ENCODE peak calls at places on chromosome 19, in four cellular contexts. One of them, this sample, is unnamed.

GRCh38 chr19:7224205-7224833 is 69.9 kb downstream of the INSR start:
- DNase-seq in HepG2: peak; percentile 67
- DNase-seq in H1: no peak
- DNase-seq in GM12878: no peak
- DNase-seq in this sample: no peak

GRCh38 chr19:11444059-11444458 is 8.6 kb downstream of the PRKCSH start:
- DNase-seq in HepG2: no peak
- DNase-seq in H1: no peak
- DNase-seq in GM12878: no peak
- DNase-seq in this sample: no peak

GRCh38 chr19:9936151-9937000 is at the start of gene OLFM2:
- DNase-seq in HepG2: no peak
- DNase-seq in H1: no peak
- DNase-seq in GM12878: no peak
- DNase-seq in this sample: peak; percentile 69

GRCh38 chr19:35209646-35210045 is 18.9 kb downstream of the FAM187B start:
- DNase-seq in HepG2: no peak
- DNase-seq in H1: no peak
- DNase-seq in GM12878: no peak
- DNase-seq in this sample: no peak

GRCh38 chr19:53660584-53660983 is 28.8 kb downstream of the DPRX start:
- DNase-seq in HepG2: no peak
- DNase-seq in H1: no peak
- DNase-seq in GM12878: no peak
- DNase-seq in this sample: no peak

GRCh38 chr19:748274-748598 is 2.7 kb upstream of the MISP start:
- DNase-seq in HepG2: no peak
- DNase-seq in H1: no peak
- DNase-seq in GM12878: no peak
- DNase-seq in this sample: peak; percentile 41

GRCh38 chr19:10644351-10645007 is 9.7 kb upstream of the ILF3 start:
- DNase-seq in HepG2: peak; percentile 74
- DNase-seq in H1: peak; percentile 68
- DNase-seq in GM12878: no peak
- DNase-seq in this sample: peak; percentile 91

GRCh38 chr19:40776364-40776763 is 1.0 kb downstream of the MIA start:
- DNase-seq in HepG2: no peak
- DNase-seq in H1: no peak
- DNase-seq in GM12878: no peak
- DNase-seq in this sample: no peak

GRCh38 chr19:2095338-2095938 is 688 bp downstream of the MOB3A start:
- DNase-seq in HepG2: no peak
- DNase-seq in H1: no peak
- DNase-seq in GM12878: no peak
- DNase-seq in this sample: peak; percentile 16

GRCh38 chr19:46441775-46442332 is 13.1 kb upstream of the PNMA8C start:
- DNase-seq in HepG2: no peak
- DNase-seq in H1: no peak
- DNase-seq in GM12878: no peak
- DNase-seq in this sample: no peak

GRCh38 chr19:45874620-45874966 is 10.5 kb downstream of the FOXA3 start:
- DNase-seq in HepG2: peak; percentile 54
- DNase-seq in H1: no peak
- DNase-seq in GM12878: no peak
- DNase-seq in this sample: no peak

GRCh38 chr19:28632357-28633076 is 580.4 kb downstream of the UQCRFS1 start:
- DNase-seq in HepG2: no peak
- DNase-seq in H1: no peak
- DNase-seq in GM12878: no peak
- DNase-seq in this sample: no peak

GRCh38 chr19:21698215-21698614 is 69.2 kb downstream of the ZNF100 start:
- DNase-seq in HepG2: peak; percentile 4
- DNase-seq in H1: no peak
- DNase-seq in GM12878: no peak
- DNase-seq in this sample: no peak

GRCh38 chr19:10835089-10835753 is 791 bp downstream of the TMED1 start:
- DNase-seq in HepG2: no peak
- DNase-seq in H1: no peak
- DNase-seq in GM12878: no peak
- DNase-seq in this sample: peak; percentile 99

GRCh38 chr19:1819211-1819975 is 7.3 kb upstream of the ATP8B3 start:
- DNase-seq in HepG2: no peak
- DNase-seq in H1: no peak
- DNase-seq in GM12878: no peak
- DNase-seq in this sample: no peak

GRCh38 chr19:42115219-42115618 is 17.0 kb downstream of the POU2F2 start:
- DNase-seq in HepG2: no peak
- DNase-seq in H1: no peak
- DNase-seq in GM12878: no peak
- DNase-seq in this sample: no peak

GRCh38 chr19:46471778-46472543 is 598 bp upstream of the PNMA8A start:
- DNase-seq in HepG2: no peak
- DNase-seq in H1: no peak
- DNase-seq in GM12878: no peak
- DNase-seq in this sample: no peak

GRCh38 chr19:44202470-44202869 is 9.9 kb upstream of the ZNF227 start:
- DNase-seq in HepG2: no peak
- DNase-seq in H1: no peak
- DNase-seq in GM12878: no peak
- DNase-seq in this sample: no peak

GRCh38 chr19:35029737-35030256 is 473 bp upstream of the SCN1B start:
- DNase-seq in HepG2: no peak
- DNase-seq in H1: no peak
- DNase-seq in GM12878: no peak
- DNase-seq in this sample: no peak

GRCh38 chr19:49681830-49682229 is 4.8 kb downstream of the PRMT1 start:
- DNase-seq in HepG2: no peak
- DNase-seq in H1: no peak
- DNase-seq in GM12878: no peak
- DNase-seq in this sample: no peak

GRCh38 chr19:53538378-53539109 is 599 bp downstream of the ZNF331 start:
- DNase-seq in HepG2: no peak
- DNase-seq in H1: no peak
- DNase-seq in GM12878: no peak
- DNase-seq in this sample: no peak

GRCh38 chr19:50358483-50359431 is 6.7 kb downstream of the NAPSA start:
- DNase-seq in HepG2: no peak
- DNase-seq in H1: no peak
- DNase-seq in GM12878: peak; percentile 48
- DNase-seq in this sample: peak; percentile 96

GRCh38 chr19:32174386-32175113 is 170.9 kb upstream of the ZNF507 start:
- DNase-seq in HepG2: no peak
- DNase-seq in H1: no peak
- DNase-seq in GM12878: no peak
- DNase-seq in this sample: no peak

DNA sequence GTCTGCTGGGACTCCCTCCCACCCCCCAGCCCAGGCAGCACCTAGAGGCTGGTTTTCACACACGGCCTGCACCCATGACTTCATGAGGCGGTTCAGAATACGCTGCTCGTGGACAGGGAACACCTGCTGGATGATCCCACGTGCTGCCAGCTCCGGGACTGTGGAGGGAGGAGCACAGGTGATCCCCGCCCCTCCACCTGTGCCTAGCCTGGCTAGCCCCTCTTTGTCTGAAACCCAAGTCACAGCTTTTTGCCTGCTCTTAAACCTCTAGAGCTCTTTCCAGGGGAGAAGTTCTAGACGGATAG is 3.4 kb downstream of the ANO8 start:
- DNase-seq in HepG2: no peak
- DNase-seq in H1: no peak
- DNase-seq in GM12878: no peak
- DNase-seq in this sample: no peak
- TF ChIP-seq CBX5 in HepG2: no peak
- TF ChIP-seq CBX5 in H1: no peak
- TF ChIP-seq CBX5 in GM12878: no peak
- TF ChIP-seq CBX5 in this sample: no peak

GRCh38 chr19:13089139-13089856 is 13.4 kb downstream of the LYL1 start:
- DNase-seq in HepG2: peak; percentile 30
- DNase-seq in H1: no peak
- DNase-seq in GM12878: no peak
- DNase-seq in this sample: peak; percentile 64
- TF ChIP-seq CBX5 in HepG2: no peak
- TF ChIP-seq CBX5 in H1: no peak
- TF ChIP-seq CBX5 in GM12878: no peak
- TF ChIP-seq CBX5 in this sample: no peak

GRCh38 chr19:51552996-51553725 is 17.9 kb upstream of the ZNF175 start:
- DNase-seq in HepG2: peak; percentile 39
- DNase-seq in H1: peak; percentile 82
- DNase-seq in GM12878: no peak
- DNase-seq in this sample: peak; percentile 90
- TF ChIP-seq CBX5 in HepG2: peak; percentile 35
- TF ChIP-seq CBX5 in H1: no peak
- TF ChIP-seq CBX5 in GM12878: no peak
- TF ChIP-seq CBX5 in this sample: peak; percentile 50

GRCh38 chr19:15448778-15449619 is 757 bp downstream of the WIZ start:
- DNase-seq in HepG2: no peak
- DNase-seq in H1: no peak
- DNase-seq in GM12878: no peak
- DNase-seq in this sample: no peak
- TF ChIP-seq CBX5 in HepG2: no peak
- TF ChIP-seq CBX5 in H1: no peak
- TF ChIP-seq CBX5 in GM12878: no peak
- TF ChIP-seq CBX5 in this sample: no peak

GRCh38 chr19:18254546-18255500 is 19.4 kb downstream of the IQCN start:
- DNase-seq in HepG2: no peak
- DNase-seq in H1: no peak
- DNase-seq in GM12878: no peak
- DNase-seq in this sample: no peak
- TF ChIP-seq CBX5 in HepG2: no peak
- TF ChIP-seq CBX5 in H1: no peak
- TF ChIP-seq CBX5 in GM12878: no peak
- TF ChIP-seq CBX5 in this sample: no peak

DNA sequence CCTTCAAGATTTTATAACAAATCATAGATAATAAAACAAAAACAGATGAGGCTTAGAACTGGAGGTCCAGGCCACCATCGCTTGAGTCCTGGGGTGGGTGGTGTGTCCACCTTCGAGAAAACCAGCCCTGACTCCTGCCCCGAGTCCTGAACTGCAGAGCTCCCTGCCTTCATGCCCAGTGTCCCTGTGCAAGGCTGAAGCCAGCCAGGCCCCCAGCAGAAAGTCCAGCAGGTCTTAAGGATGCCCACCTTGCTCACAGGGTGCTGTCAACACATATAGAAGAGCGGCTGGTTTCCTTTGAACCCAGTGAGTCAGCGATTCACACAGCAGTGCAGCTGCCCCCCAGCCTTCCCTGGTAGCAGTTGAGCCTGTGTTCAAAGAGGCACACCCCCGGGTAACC is 61.9 kb downstream of the PEPD start:
- DNase-seq in HepG2: no peak
- DNase-seq in H1: no peak
- DNase-seq in GM12878: no peak
- DNase-seq in this sample: no peak
- TF ChIP-seq CBX5 in HepG2: no peak
- TF ChIP-seq CBX5 in H1: no peak
- TF ChIP-seq CBX5 in GM12878: no peak
- TF ChIP-seq CBX5 in this sample: no peak

This sample was measured in K562.